ENCODE peak calls at places on chromosomes 11 and 22, in eight cellular contexts. X is RWPE1; I is heart right ventricle; B is stomach; L is heart left ventricle; T is pancreas; D is CD4-positive, alpha-beta T cell; Z is upper lobe of right lung. M is an unnamed sample.

GRCh38 chr11:20397281-20397680 is 9.8 kb downstream of the PRMT3 start:
- DNase-seq in X (peak), I (no peak), B (no peak), L (no peak), T (no peak), D (no peak), Z (no peak), M (no peak)

GRCh38 chr11:1772270-1773130 is 8.8 kb upstream of the CTSD start:
- DNase-seq in X (peak), I (peak), B (peak), L (no peak), T (peak), D (no peak), Z (peak), M (no peak)

GRCh38 chr11:59756845-59757244 is 1.7 kb downstream of the STX3 start:
- DNase-seq in X (peak), I (no peak), B (peak), L (no peak), T (no peak), D (no peak), Z (no peak), M (no peak)

GRCh38 chr11:118912742-118913410 is 12.8 kb downstream of the BCL9L start:
- DNase-seq in X (no peak), I (no peak), B (no peak), L (no peak), T (no peak), D (no peak), Z (no peak), M (no peak)

GRCh38 chr22:42381152-42381551 is 51.1 kb downstream of the NFAM1 start:
- DNase-seq in X (no peak), I (no peak), B (no peak), L (no peak), T (peak), D (no peak), Z (no peak), M (no peak)

GRCh38 chr11:7514099-7514725 is 413 bp downstream of the PPFIBP2 start:
- DNase-seq in X (no peak), I (no peak), B (no peak), L (peak), T (no peak), D (no peak), Z (no peak), M (no peak)

GRCh38 chr22:50507991-50508884 is at the start of gene NCAPH2:
- DNase-seq in X (peak), I (peak), B (peak), L (peak), T (peak), D (no peak), Z (peak), M (peak)

GRCh38 chr11:9313648-9314290 is 624 bp downstream of the TMEM41B start:
- DNase-seq in X (peak), I (no peak), B (peak), L (peak), T (no peak), D (peak), Z (no peak), M (no peak)

GRCh38 chr11:4569075-4569474 is 12.5 kb upstream of the OR52I2 start:
- DNase-seq in X (no peak), I (no peak), B (no peak), L (no peak), T (peak), D (no peak), Z (no peak), M (no peak)

GRCh38 chr11:85132839-85133238 is 494.3 kb downstream of the DLG2 start:
- DNase-seq in X (no peak), I (no peak), B (no peak), L (no peak), T (no peak), D (no peak), Z (no peak), M (no peak)

GRCh38 chr11:60854847-60855725 is 664 bp downstream of the PTGDR2 start:
- DNase-seq in X (no peak), I (no peak), B (no peak), L (no peak), T (no peak), D (no peak), Z (no peak), M (no peak)

GRCh38 chr11:1926156-1927031 is 6.9 kb downstream of the TNNT3 start:
- DNase-seq in X (no peak), I (no peak), B (no peak), L (peak), T (peak), D (no peak), Z (no peak), M (no peak)

GRCh38 chr11:2799881-2800654 is 85.5 kb downstream of the CDKN1C start:
- DNase-seq in X (no peak), I (no peak), B (peak), L (peak), T (peak), D (no peak), Z (peak), M (peak)

GRCh38 chr11:100719809-100720221 is 32.7 kb downstream of the ARHGAP42 start:
- DNase-seq in X (peak), I (peak), B (peak), L (peak), T (no peak), D (no peak), Z (no peak), M (no peak)

GRCh38 chr11:69873166-69874077 is 54.2 kb upstream of the FGF3 start:
- DNase-seq in X (no peak), I (no peak), B (peak), L (no peak), T (no peak), D (no peak), Z (peak), M (peak)

GRCh38 chr22:30637701-30638114 is 2.1 kb downstream of the SLC35E4 start:
- DNase-seq in X (no peak), I (no peak), B (no peak), L (no peak), T (no peak), D (no peak), Z (no peak), M (no peak)

GRCh38 chr11:71442880-71443279 is 5.3 kb downstream of the DHCR7 start:
- DNase-seq in X (no peak), I (no peak), B (no peak), L (no peak), T (no peak), D (no peak), Z (no peak), M (no peak)

GRCh38 chr11:44952500-44953260 is 2.0 kb upstream of the TP53I11 start:
- DNase-seq in X (no peak), I (no peak), B (no peak), L (no peak), T (no peak), D (no peak), Z (no peak), M (no peak)

GRCh38 chr11:35946766-35947165 is 2.9 kb downstream of the LDLRAD3 start:
- DNase-seq in X (no peak), I (no peak), B (no peak), L (no peak), T (no peak), D (no peak), Z (no peak), M (no peak)

GRCh38 chr11:126573325-126574076 is 218.0 kb downstream of the ST3GAL4 start:
- DNase-seq in X (no peak), I (no peak), B (no peak), L (no peak), T (no peak), D (no peak), Z (no peak), M (no peak)

GRCh38 chr11:3073029-3073435 is 15.8 kb upstream of the CARS1 start:
- DNase-seq in X (no peak), I (peak), B (no peak), L (no peak), T (no peak), D (no peak), Z (no peak), M (no peak)

GRCh38 chr11:116517584-116517983 is 255.2 kb downstream of the BUD13 start:
- DNase-seq in X (no peak), I (no peak), B (peak), L (no peak), T (no peak), D (no peak), Z (no peak), M (no peak)

GRCh38 chr11:45234306-45235006 is 51.7 kb downstream of the SYT13 start:
- DNase-seq in X (no peak), I (no peak), B (no peak), L (no peak), T (no peak), D (no peak), Z (no peak), M (no peak)

GRCh38 chr11:14306481-14306880 is 52.5 kb downstream of the RRAS2 start:
- DNase-seq in X (no peak), I (no peak), B (no peak), L (no peak), T (no peak), D (no peak), Z (no peak), M (no peak)
- TF ChIP-seq CTCF in X (no peak), I (no peak), B (no peak), L (no peak), T (no peak), D (no peak), Z (no peak), M (no peak)

GRCh38 chr11:74684661-74685060 is 46.6 kb downstream of the CHRDL2 start:
- DNase-seq in X (no peak), I (no peak), B (no peak), L (no peak), T (no peak), D (no peak), Z (peak), M (no peak)

GRCh38 chr11:74681686-74682651 is 49.3 kb downstream of the CHRDL2 start:
- DNase-seq in X (no peak), I (peak), B (peak), L (peak), T (peak), D (no peak), Z (peak), M (no peak)

GRCh38 chr11:74682731-74683278 is 48.4 kb downstream of the CHRDL2 start:
- DNase-seq in X (no peak), I (no peak), B (no peak), L (no peak), T (no peak), D (no peak), Z (peak), M (no peak)

GRCh38 chr11:74683941-74684481 is 47.2 kb downstream of the CHRDL2 start:
- DNase-seq in X (no peak), I (no peak), B (no peak), L (no peak), T (no peak), D (no peak), Z (peak), M (no peak)

DNA sequence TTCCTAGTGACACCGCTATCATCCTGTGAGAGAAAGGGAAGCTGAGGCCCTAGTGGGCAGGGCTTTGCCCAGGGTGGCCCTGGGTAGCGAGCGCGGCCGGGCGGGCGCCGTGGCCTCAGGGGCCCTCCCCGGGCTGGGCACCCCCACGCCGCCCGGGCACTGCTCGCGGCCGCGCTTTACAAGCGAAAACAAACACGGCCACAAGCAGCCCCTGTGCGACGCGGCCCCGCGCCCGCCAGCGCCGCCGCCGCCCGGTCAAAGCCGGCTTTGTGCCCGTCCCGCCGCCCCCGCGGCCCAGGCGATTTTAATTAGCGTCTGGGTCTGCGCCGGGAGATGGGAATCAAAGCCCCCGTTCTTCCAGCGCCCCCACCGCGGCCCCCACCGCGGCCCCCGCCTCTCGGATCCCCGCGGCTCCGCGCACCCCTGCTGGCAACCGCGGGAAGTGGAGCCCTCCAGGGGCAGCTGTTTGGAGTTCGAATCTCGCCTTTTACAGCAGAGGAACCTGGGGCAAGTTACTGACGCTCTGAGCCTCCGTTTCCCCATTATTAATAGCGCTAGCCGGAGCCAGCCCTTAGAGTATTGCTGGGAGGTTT is 47.9 kb downstream of the CHRDL2 start:
- DNase-seq in X (no peak), I (no peak), B (peak), L (no peak), T (no peak), D (no peak), Z (peak), M (no peak)
- TF ChIP-seq CTCF in X (peak), I (peak), B (peak), L (peak), T (peak), D (no peak), Z (peak), M (peak)

DNA sequence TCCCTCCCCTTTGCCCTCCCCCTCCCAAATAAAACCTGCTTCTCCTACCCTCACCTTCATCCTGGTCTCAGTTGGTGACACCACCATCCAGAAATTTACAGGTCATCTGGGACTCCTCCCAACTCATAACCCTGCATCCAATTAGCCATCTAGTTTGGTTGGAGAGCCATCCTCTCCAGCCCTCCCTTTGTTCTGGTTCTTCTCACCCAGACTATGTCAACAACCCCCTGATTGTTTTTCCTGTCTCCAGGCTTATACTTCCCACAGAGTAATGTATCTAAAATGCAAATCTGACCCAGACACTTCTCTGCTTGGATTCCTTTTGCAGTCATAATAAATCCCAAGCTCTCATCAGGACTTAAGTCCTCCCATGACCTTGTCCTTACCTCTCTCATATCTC is 2.9 kb downstream of the TTC12 start:
- DNase-seq in X (no peak), I (no peak), B (no peak), L (no peak), T (no peak), D (no peak), Z (no peak), M (no peak)
- TF ChIP-seq CTCF in X (no peak), I (no peak), B (no peak), L (no peak), T (no peak), D (no peak), Z (no peak), M (no peak)

GRCh38 chr22:32413715-32414114 is 1.7 kb upstream of the RTCB start:
- DNase-seq in X (peak), I (no peak), B (no peak), L (no peak), T (no peak), D (no peak), Z (no peak), M (no peak)
- TF ChIP-seq CTCF in X (peak), I (no peak), B (no peak), L (no peak), T (no peak), D (no peak), Z (peak), M (peak)

GRCh38 chr22:39959640-39960447 is at the start of gene TMA7B:
- DNase-seq in X (peak), I (no peak), B (peak), L (no peak), T (no peak), D (peak), Z (no peak), M (no peak)
- TF ChIP-seq CTCF in X (no peak), I (peak), B (no peak), L (peak), T (no peak), D (peak), Z (peak), M (peak)

GRCh38 chr11:117750916-117751773 is 45.9 kb downstream of the DSCAML1 start:
- DNase-seq in X (no peak), I (no peak), B (no peak), L (no peak), T (no peak), D (no peak), Z (no peak), M (no peak)
- TF ChIP-seq CTCF in X (no peak), I (no peak), B (no peak), L (no peak), T (no peak), D (no peak), Z (no peak), M (no peak)